ENCODE peak calls at places on chromosomes 6 and 20, in eight cellular contexts. J is vagina, P is A549, S is NT2/D1, Q is Peyer's patch, M is adrenal gland, B is testis, D is lower lobe of right lung. A is an unnamed sample. For H3K4me1, the result is how much of the 10 kb centered on the place peaks cover.

GRCh38 chr6:7112741-7113313 is 5.1 kb downstream of the RREB1 start:
- DNase-seq in D (no peak), B (peak), P (peak), S (no peak), J (no peak), Q (peak), M (peak), A (no peak)

GRCh38 chr6:1335367-1336037 is 23.6 kb downstream of the FOXQ1 start:
- DNase-seq in Q (no peak), J (no peak), S (no peak), B (no peak), P (peak), M (no peak), D (peak), A (peak)

GRCh38 chr6:151485616-151486015 is 8.2 kb upstream of the CCDC170 start:
- DNase-seq in J (no peak), S (no peak), Q (no peak), B (no peak), P (no peak), M (no peak), D (no peak), A (no peak)

GRCh38 chr6:22320750-22321149 is 23.9 kb upstream of the PRL start:
- DNase-seq in D (no peak), B (no peak), M (no peak), J (no peak), Q (no peak), S (no peak), P (peak), A (peak)

GRCh38 chr6:73293331-73293730 is 30.3 kb upstream of the KHDC1 start:
- DNase-seq in S (no peak), P (no peak), J (no peak), M (no peak), B (no peak), D (no peak), Q (no peak), A (no peak)

GRCh38 chr6:25652007-25652515 is at the start of gene SCGN:
- DNase-seq in P (peak), B (peak), M (peak), D (peak), Q (no peak), J (no peak), S (peak), A (peak)

GRCh38 chr20:33411136-33411690 is 9.9 kb upstream of the CDK5RAP1 start:
- DNase-seq in D (no peak), M (no peak), P (no peak), J (no peak), Q (no peak), S (no peak), B (no peak), A (no peak)

GRCh38 chr6:139126255-139126654 is 8.6 kb upstream of the HECA start:
- DNase-seq in Q (no peak), J (no peak), D (no peak), M (peak), P (no peak), S (no peak), B (peak), A (peak)

GRCh38 chr6:72084992-72085569 is 198.7 kb downstream of the RIMS1 start:
- DNase-seq in B (no peak), M (no peak), D (no peak), J (no peak), P (no peak), S (no peak), Q (no peak), A (no peak)

GRCh38 chr20:37479275-37479674 is 41.8 kb upstream of the NNAT start:
- DNase-seq in Q (no peak), J (no peak), D (no peak), M (no peak), B (peak), S (no peak), P (no peak), A (no peak)

GRCh38 chr6:116764557-116764960 is 960 bp downstream of the FAM162B start:
- DNase-seq in P (no peak), D (no peak), B (no peak), J (no peak), S (no peak), M (no peak), Q (no peak), A (no peak)

GRCh38 chr20:64131406-64131805 is 24.0 kb upstream of the NPBWR2 start:
- DNase-seq in J (no peak), S (no peak), D (peak), M (no peak), B (peak), P (peak), Q (no peak), A (peak)

GRCh38 chr6:3039384-3039783 is 28.9 kb upstream of the RIPK1 start:
- DNase-seq in Q (no peak), B (no peak), D (no peak), P (no peak), M (no peak), J (no peak), S (no peak), A (no peak)

GRCh38 chr6:107629545-107630147 is 139.7 kb downstream of the SOBP start:
- DNase-seq in Q (no peak), D (no peak), P (no peak), S (no peak), B (no peak), M (no peak), J (no peak), A (no peak)

GRCh38 chr6:145071836-145072235 is 663.5 kb downstream of the EPM2A start:
- DNase-seq in P (no peak), S (no peak), J (no peak), D (no peak), B (no peak), M (no peak), Q (no peak), A (no peak)

GRCh38 chr6:44064089-44064947 is 62.9 kb downstream of the MRPL14 start:
- DNase-seq in B (peak), D (peak), J (peak), M (peak), S (no peak), Q (peak), P (peak), A (peak)

GRCh38 chr6:24858154-24858801 is 59.6 kb upstream of the ARMH2 start:
- DNase-seq in D (no peak), B (no peak), S (no peak), J (no peak), Q (peak), M (no peak), P (no peak), A (no peak)

GRCh38 chr6:121430514-121431460 is 4.7 kb upstream of the GJA1 start:
- DNase-seq in Q (no peak), D (no peak), B (no peak), S (peak), J (no peak), M (no peak), P (peak), A (peak)

GRCh38 chr6:31882344-31882743 is 3.5 kb upstream of the SLC44A4 start:
- DNase-seq in M (peak), P (no peak), B (no peak), J (no peak), Q (no peak), S (no peak), D (no peak), A (peak)

GRCh38 chr20:37343212-37343993 is 2.5 kb upstream of the SRC start:
- DNase-seq in S (no peak), D (peak), J (no peak), P (peak), M (no peak), B (peak), Q (no peak), A (no peak)

GRCh38 chr6:99458319-99458718 is 33.2 kb upstream of the PNISR start:
- DNase-seq in S (peak), J (no peak), Q (no peak), B (no peak), M (no peak), D (no peak), P (peak), A (no peak)

GRCh38 chr6:153167026-153167891 is 36.2 kb upstream of the RGS17 start:
- DNase-seq in B (no peak), J (no peak), D (no peak), Q (no peak), S (no peak), M (no peak), P (peak), A (no peak)

GRCh38 chr6:131792091-131792496 is 15.7 kb upstream of the ENPP1 start:
- DNase-seq in Q (no peak), P (peak), B (no peak), M (no peak), S (no peak), D (no peak), J (no peak), A (peak)

GRCh38 chr20:64048402-64049044 is 916 bp downstream of the SOX18 start:
- DNase-seq in B (no peak), M (no peak), J (no peak), D (no peak), P (no peak), S (no peak), Q (no peak), A (no peak)

GRCh38 chr20:31988430-31989015 is 20.6 kb downstream of the XKR7 start:
- DNase-seq in S (no peak), P (peak), B (no peak), M (no peak), Q (no peak), J (no peak), D (no peak), A (no peak)

GRCh38 chr6:153959281-153959680 is 79.8 kb upstream of the OPRM1 start:
- DNase-seq in B (no peak), M (no peak), J (no peak), D (no peak), S (no peak), Q (no peak), P (no peak), A (no peak)

GRCh38 chr6:40509163-40509562 is 78.0 kb downstream of the LRFN2 start:
- DNase-seq in M (no peak), S (no peak), B (no peak), D (no peak), P (no peak), J (no peak), Q (no peak), A (no peak)

GRCh38 chr20:50932881-50933280 is 1.6 kb upstream of the ADNP start:
- DNase-seq in B (no peak), P (no peak), M (no peak), J (no peak), Q (no peak), S (no peak), D (no peak), A (peak)

GRCh38 chr6:146985111-146985510 is 219.1 kb upstream of the STXBP5 start:
- DNase-seq in P (peak), J (no peak), S (no peak), Q (no peak), B (no peak), D (no peak), M (no peak), A (peak)

GRCh38 chr6:150905769-150906168 is 40.3 kb downstream of the MTHFD1L start:
- DNase-seq in P (no peak), Q (no peak), S (no peak), M (no peak), B (no peak), D (no peak), J (no peak), A (no peak)

GRCh38 chr6:139742671-139743070 is 368.2 kb upstream of the CITED2 start:
- DNase-seq in D (no peak), M (no peak), B (no peak), P (no peak), Q (no peak), S (no peak), J (no peak), A (no peak)

GRCh38 chr6:1704711-1705110 is 95.0 kb downstream of the FOXC1 start:
- DNase-seq in J (no peak), Q (no peak), B (no peak), M (no peak), P (no peak), S (no peak), D (no peak), A (no peak)

GRCh38 chr6:21742238-21742660 is 148.7 kb downstream of the SOX4 start:
- DNase-seq in M (no peak), P (peak), D (no peak), S (no peak), B (no peak), J (no peak), Q (no peak), A (no peak)

GRCh38 chr6:104527761-104528415 is 331.8 kb downstream of the HACE1 start:
- DNase-seq in S (no peak), J (no peak), M (peak), B (peak), D (no peak), P (peak), Q (no peak), A (peak)

GRCh38 chr20:14189794-14190402 is 147.5 kb downstream of the FLRT3 start:
- DNase-seq in P (peak), D (no peak), S (no peak), Q (no peak), M (no peak), J (no peak), B (no peak), A (no peak)

GRCh38 chr6:160088069-160088773 is 33.4 kb upstream of the SLC22A1 start:
- DNase-seq in Q (no peak), P (peak), M (peak), J (no peak), D (no peak), S (peak), B (peak), A (peak)

GRCh38 chr6:13280253-13280652 is 48.1 kb downstream of the TBC1D7 start:
- DNase-seq in M (no peak), Q (no peak), J (no peak), B (no peak), S (no peak), D (no peak), P (no peak), A (no peak)
- H3K4me1 ChIP-seq in M (under half), Q (under half), J (under half), B (under half), S (under half), D (under half), P (under half), A (under half)

DNA sequence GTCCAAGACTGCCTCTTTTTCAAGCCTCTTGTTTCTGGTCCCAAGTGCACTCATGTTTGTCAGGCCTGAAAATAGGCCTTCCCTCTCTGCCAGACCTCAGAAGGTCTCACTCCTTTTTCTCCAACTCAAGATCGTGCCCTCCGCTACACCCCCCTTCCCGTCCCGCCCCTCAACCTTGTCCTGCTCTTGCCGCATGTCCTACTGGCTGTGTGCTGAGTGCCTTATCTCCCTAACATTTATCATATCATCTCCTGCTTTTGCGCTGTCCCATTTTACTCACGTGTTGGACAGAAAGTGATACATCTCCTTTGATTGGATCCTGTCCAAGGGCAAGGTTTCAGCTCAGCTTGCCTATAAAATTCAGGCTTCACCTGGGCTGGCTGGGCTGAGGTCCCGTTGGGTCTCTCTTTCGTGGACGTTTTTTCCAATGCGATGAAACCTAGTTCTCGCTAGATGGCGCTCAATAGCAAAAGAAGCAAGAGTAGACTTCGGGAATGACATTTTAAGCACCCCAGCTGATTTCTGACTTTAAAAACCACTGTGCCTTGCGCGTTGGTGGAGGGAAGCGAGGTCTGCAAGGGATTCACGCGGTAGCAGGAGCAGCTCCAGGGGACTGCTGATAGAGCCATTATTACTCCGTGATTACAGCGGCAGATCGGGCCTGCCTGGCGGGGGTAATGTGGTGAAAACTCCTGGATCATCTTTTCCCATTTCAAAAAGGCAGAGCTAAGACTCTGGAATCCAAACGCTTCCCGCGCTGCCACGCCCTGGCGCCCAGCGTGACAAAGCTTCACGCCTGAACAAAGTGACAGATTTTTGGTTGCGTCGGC is 137.6 kb downstream of the IMPG1 start:
- DNase-seq in S (peak), M (peak), B (peak), D (no peak), Q (no peak), P (peak), J (no peak), A (peak)
- H3K4me3 ChIP-seq in S (peak), M (peak), B (peak), D (peak), Q (peak), P (peak), J (peak), A (peak)

GRCh38 chr20:18543932-18544331 is 23.3 kb upstream of the SMIM26 start:
- DNase-seq in S (no peak), D (no peak), J (no peak), P (no peak), Q (no peak), M (no peak), B (no peak), A (no peak)

GRCh38 chr20:18553746-18554145 is 13.5 kb upstream of the SMIM26 start:
- DNase-seq in P (no peak), D (no peak), M (no peak), Q (no peak), J (no peak), B (no peak), S (no peak), A (no peak)

GRCh38 chr20:18545566-18545965 is 21.7 kb upstream of the SMIM26 start:
- DNase-seq in M (no peak), Q (no peak), B (no peak), P (no peak), D (no peak), J (no peak), S (no peak), A (no peak)

GRCh38 chr20:18543216-18543615 is 24.0 kb upstream of the SMIM26 start:
- DNase-seq in D (no peak), P (no peak), Q (no peak), S (no peak), J (no peak), B (no peak), M (no peak), A (no peak)

DNA sequence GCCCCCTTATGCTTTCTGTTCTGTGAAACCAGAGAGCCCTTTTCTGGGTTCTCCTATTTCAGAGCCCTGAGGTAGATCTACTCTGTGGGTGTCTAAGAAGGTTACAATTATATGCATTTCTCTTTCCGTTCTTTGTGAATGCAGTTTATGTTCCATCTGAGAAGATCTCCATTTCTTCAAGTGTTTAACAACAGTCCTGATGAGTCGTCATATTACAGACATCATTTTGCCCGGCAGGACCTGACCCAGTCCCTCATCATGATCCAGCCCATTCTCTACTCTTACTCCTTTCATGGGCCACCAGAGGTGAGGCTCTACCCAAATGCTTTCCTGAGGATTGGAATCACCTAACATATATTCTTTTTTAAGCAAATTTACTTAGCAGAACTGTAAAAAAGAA is 18.8 kb upstream of the SMIM26 start:
- DNase-seq in B (no peak), J (no peak), M (no peak), S (no peak), D (no peak), Q (no peak), P (no peak), A (no peak)
- H3K4me1 ChIP-seq in B (under half), J (under half), M (under half), S (under half), D (under half), Q (under half), P (under half), A (under half)

GRCh38 chr20:11452326-11452725 is 465.4 kb upstream of the BTBD3 start:
- DNase-seq in M (no peak), J (no peak), D (no peak), P (no peak), S (no peak), B (no peak), Q (no peak), A (no peak)

GRCh38 chr20:11451793-11452291 is 465.9 kb upstream of the BTBD3 start:
- DNase-seq in S (no peak), P (no peak), J (no peak), B (no peak), M (no peak), Q (no peak), D (no peak), A (no peak)

GRCh38 chr20:11453430-11453829 is 464.3 kb upstream of the BTBD3 start:
- DNase-seq in B (no peak), D (no peak), S (no peak), M (no peak), Q (no peak), P (peak), J (no peak), A (no peak)

GRCh38 chr20:11457476-11457875 is 460.2 kb upstream of the BTBD3 start:
- DNase-seq in J (no peak), P (no peak), Q (no peak), S (no peak), M (no peak), D (no peak), B (no peak), A (peak)

DNA sequence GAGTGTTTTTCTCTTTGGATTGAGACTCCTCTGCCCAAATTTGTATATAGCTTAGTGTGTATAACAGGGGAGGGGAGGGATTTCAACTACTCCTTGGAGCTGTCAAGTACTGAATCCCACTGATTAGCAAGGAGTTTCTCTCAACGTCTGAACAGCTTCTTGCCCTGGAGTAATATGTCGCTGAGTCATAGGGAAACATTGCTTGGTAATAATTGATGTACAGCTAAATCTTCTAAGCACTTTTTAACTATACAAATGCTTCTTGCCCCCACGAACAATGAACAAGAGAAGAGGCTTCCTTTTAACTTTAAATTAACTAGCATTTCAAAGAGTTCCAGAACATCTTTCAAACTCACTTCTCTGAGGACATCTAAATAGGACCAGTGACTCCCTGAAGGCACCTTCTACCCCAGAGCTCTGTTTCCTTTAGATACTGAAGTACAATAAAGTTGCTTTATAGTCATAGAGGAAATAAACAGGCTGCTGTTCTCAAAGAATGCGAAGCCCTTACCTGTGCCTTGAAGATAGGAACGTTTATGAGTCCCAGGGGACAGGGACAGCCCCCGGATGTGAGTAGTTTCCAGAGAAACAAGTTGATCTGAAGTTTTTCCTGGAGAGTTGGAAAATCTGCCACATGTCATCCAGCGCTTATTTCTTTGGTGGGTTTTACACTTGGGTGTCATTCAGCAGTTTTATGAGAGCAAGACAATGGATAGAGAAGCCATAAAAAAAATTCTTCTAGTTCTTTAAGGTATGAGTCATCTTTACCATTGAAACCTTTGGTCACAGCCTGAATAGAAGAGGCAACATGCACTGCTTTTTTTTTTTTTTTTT is 462.5 kb upstream of the BTBD3 start:
- DNase-seq in D (no peak), B (no peak), S (no peak), M (no peak), P (peak), Q (no peak), J (no peak), A (peak)
- H3K4me3 ChIP-seq in D (no peak), B (no peak), S (no peak), M (no peak), P (peak), Q (no peak), J (no peak), A (peak)

GRCh38 chr6:163709255-163709654 is 294.7 kb downstream of the QKI start:
- DNase-seq in D (no peak), P (no peak), M (no peak), Q (no peak), J (no peak), B (no peak), S (no peak), A (no peak)
- H3K4me1 ChIP-seq in D (half or more), P (under half), M (under half), Q (under half), J (under half), B (under half), S (under half), A (under half)

GRCh38 chr6:75437451-75438185 is 56.0 kb downstream of the FILIP1 start:
- DNase-seq in S (no peak), M (no peak), B (peak), Q (no peak), D (no peak), J (no peak), P (no peak), A (no peak)
- H3K4me3 ChIP-seq in S (no peak), M (no peak), B (no peak), Q (no peak), D (no peak), J (no peak), P (no peak), A (no peak)

A was measured in SJSA1.